ENCODE peak calls at places on chromosome 16, in four cellular contexts. U is SK-N-SH, F is EL, J is T-helper 17 cell. I is an unnamed sample.

GRCh38 chr16:25941800-25942558 is 250.2 kb downstream of the HS3ST4 start:
- DNase-seq in J (no peak), F (no peak), U (no peak), I (no peak)

GRCh38 chr16:49465661-49466528 is 92.3 kb downstream of the C16orf78 start:
- DNase-seq in U (no peak), J (no peak), F (no peak), I (no peak)

GRCh38 chr16:69143116-69143515 is 10.7 kb downstream of the UTP4 start:
- DNase-seq in F (no peak), U (peak), J (no peak), I (no peak)

GRCh38 chr16:89638455-89638854 is 19.1 kb downstream of the CHMP1A start:
- DNase-seq in F (no peak), U (no peak), J (no peak), I (no peak)

GRCh38 chr16:84839054-84839453 is 19.3 kb downstream of the CRISPLD2 start:
- DNase-seq in U (peak), J (no peak), F (peak), I (no peak)

GRCh38 chr16:58628845-58629680 is 563 bp downstream of the CNOT1 start:
- DNase-seq in U (no peak), F (peak), J (peak), I (no peak)

GRCh38 chr16:4370570-4371480 is 823 bp upstream of the VASN start:
- DNase-seq in J (no peak), U (no peak), F (peak), I (no peak)

GRCh38 chr16:17845031-17845430 is 374.3 kb upstream of the XYLT1 start:
- DNase-seq in J (no peak), F (no peak), U (no peak), I (no peak)

GRCh38 chr16:85506358-85506911 is 106.7 kb upstream of the GSE1 start:
- DNase-seq in J (no peak), F (no peak), U (no peak), I (no peak)

GRCh38 chr16:17691621-17692231 is 221.0 kb upstream of the XYLT1 start:
- DNase-seq in J (no peak), U (no peak), F (no peak), I (no peak)

GRCh38 chr16:24319415-24319814 is 63.3 kb downstream of the CACNG3 start:
- DNase-seq in U (no peak), J (no peak), F (no peak), I (no peak)